ENCODE peak calls at places on chromosomes 3 and 15, in seven cellular contexts. X is HFF-Myc; M is G401; Z is stimulated activated CD4-positive, alpha-beta T cell treated with anti-CD3 and anti-CD28 coated beads, Interleukin-4, amount 100 ng/mL, for 48 hours; H is type B pancreatic cell; K is left cardiac atrium; U is GM06990. F is an unnamed sample.

GRCh38 chr15:78565097-78565950 is at the start of gene CHRNA5:
- DNase-seq in M (peak; percentile 63), X (peak; percentile 66), H (peak; percentile 93), Z (peak; percentile 75), K (peak; percentile 78), U (peak; percentile 85), F (peak; percentile 51)

GRCh38 chr3:141076821-141077571 is 25.8 kb downstream of the SPSB4 start:
- DNase-seq in H (no peak), X (no peak), K (peak; percentile 67), M (no peak), Z (no peak), U (no peak), F (no peak)

GRCh38 chr3:46671541-46672348 is 21.7 kb downstream of the ALS2CL start:
- DNase-seq in H (no peak), U (no peak), X (no peak), M (no peak), K (peak; percentile 16), Z (no peak), F (no peak)

GRCh38 chr3:99901200-99901926 is 83.7 kb downstream of the CMSS1 start:
- DNase-seq in X (peak; percentile 80), Z (no peak), K (no peak), M (no peak), H (no peak), U (peak; percentile 17), F (no peak)

GRCh38 chr3:175737646-175738572 is 878.8 kb downstream of the NAALADL2 start:
- DNase-seq in M (no peak), U (no peak), H (no peak), X (no peak), Z (no peak), K (no peak), F (no peak)

GRCh38 chr3:191627064-191627463 is 166.1 kb downstream of the PYDC2 start:
- DNase-seq in U (no peak), Z (no peak), H (no peak), K (no peak), X (no peak), M (no peak), F (no peak)

GRCh38 chr3:108008931-108009635 is 81.7 kb downstream of the CD47 start:
- DNase-seq in M (no peak), Z (no peak), X (no peak), U (no peak), H (no peak), K (no peak), F (no peak)

GRCh38 chr3:150286390-150287147 is 121.5 kb upstream of the TSC22D2 start:
- DNase-seq in H (no peak), X (no peak), U (peak; percentile 11), K (no peak), Z (no peak), M (peak; percentile 37), F (no peak)

GRCh38 chr15:83746231-83746630 is 92.3 kb downstream of the ADAMTSL3 start:
- DNase-seq in X (no peak), Z (no peak), M (no peak), U (no peak), K (no peak), H (no peak), F (no peak)

GRCh38 chr3:70856414-70857162 is 544.1 kb upstream of the MDFIC2 start:
- DNase-seq in X (no peak), Z (no peak), K (no peak), H (no peak), M (no peak), U (peak; percentile 15), F (no peak)

GRCh38 chr15:63276342-63277043 is 912 bp upstream of the APH1B start:
- DNase-seq in X (no peak), K (no peak), U (no peak), H (no peak), Z (no peak), M (no peak), F (no peak)

GRCh38 chr3:50304601-50305000 is 1.2 kb upstream of the HYAL1 start:
- DNase-seq in Z (no peak), K (no peak), M (no peak), U (no peak), H (no peak), X (no peak), F (no peak)

GRCh38 chr3:49619649-49620048 is 54.5 kb upstream of the APEH start:
- DNase-seq in U (no peak), Z (no peak), K (no peak), H (no peak), M (no peak), X (no peak), F (no peak)

GRCh38 chr3:120879401-120879800 is 28.6 kb upstream of the STXBP5L start:
- DNase-seq in X (no peak), U (no peak), H (no peak), M (peak; percentile 91), K (no peak), Z (no peak), F (no peak)

F was measured in activated CD4-positive, alpha-beta memory T cell treated with anti-CD3 and anti-CD28 coated beads, Interleukin-2, amount 10 ng/mL, durations not matched to agents 7 days and 5 days.